ENCODE peak calls at places on chromosome 1, in nine cellular contexts. K, M, I, G, B, J, S, C and V are unnamed samples.

GRCh38 chr1:226185153-226186036 is 1.1 kb downstream of the ACBD3 start:
- DNase-seq in J (no peak), C (no peak), K (peak; percentile 61), I (no peak), B (no peak), S (no peak), M (no peak), G (peak; percentile 35), V (no peak)

GRCh38 chr1:236018885-236019453 is 45.9 kb downstream of the NID1 start:
- DNase-seq in M (peak; percentile 89), G (peak; percentile 89), C (no peak), I (no peak), J (peak; percentile 93), B (no peak), K (peak; percentile 40), S (peak; percentile 86), V (peak; percentile 68)

GRCh38 chr1:186498695-186499389 is 37.9 kb upstream of the PDC start:
- DNase-seq in G (peak; percentile 37), I (no peak), S (no peak), J (no peak), K (peak; percentile 84), M (no peak), B (no peak), C (no peak), V (no peak)

GRCh38 chr1:119285482-119285881 is 83.1 kb upstream of the HAO2 start:
- DNase-seq in M (no peak), B (no peak), G (peak; percentile 82), C (no peak), I (no peak), J (no peak), S (no peak), K (peak; percentile 65), V (no peak)

GRCh38 chr1:163195728-163196448 is 6.8 kb downstream of the RGS5 start:
- DNase-seq in C (no peak), J (no peak), I (no peak), B (no peak), M (no peak), S (no peak), K (no peak), G (peak; percentile 80), V (no peak)

GRCh38 chr1:172417552-172417951 is 2.9 kb upstream of the C1orf105 start:
- DNase-seq in K (no peak), C (no peak), I (no peak), B (no peak), G (no peak), J (no peak), M (no peak), S (no peak), V (no peak)

GRCh38 chr1:233951804-233952203 is 47.3 kb downstream of the SLC35F3 start:
- DNase-seq in S (no peak), B (no peak), K (no peak), J (no peak), M (no peak), I (no peak), G (no peak), C (no peak), V (no peak)

GRCh38 chr1:68919070-68919469 is 422.2 kb upstream of the DEPDC1 start:
- DNase-seq in G (peak; percentile 4), C (no peak), K (no peak), S (no peak), I (no peak), M (no peak), J (no peak), B (no peak), V (no peak)

GRCh38 chr1:165397945-165398344 is 41.4 kb upstream of the LMX1A start:
- DNase-seq in C (no peak), J (no peak), M (peak; percentile 55), S (peak; percentile 70), G (peak; percentile 74), B (no peak), I (no peak), K (peak; percentile 70), V (no peak)

GRCh38 chr1:12339410-12339809 is 109.6 kb downstream of the VPS13D start:
- DNase-seq in K (no peak), G (no peak), B (no peak), C (no peak), M (no peak), J (no peak), I (no peak), S (no peak), V (no peak)

GRCh38 chr1:112762541-112763141 is 47.5 kb upstream of the PPM1J start:
- DNase-seq in G (peak; percentile 39), B (peak; percentile 71), S (no peak), K (peak; percentile 30), I (no peak), J (no peak), C (no peak), M (no peak), V (no peak)

GRCh38 chr1:218312509-218312908 is 27.4 kb downstream of the RRP15 start:
- DNase-seq in M (no peak), I (no peak), K (peak; percentile 66), C (no peak), B (no peak), J (no peak), S (no peak), G (peak; percentile 36), V (no peak)

GRCh38 chr1:58870298-58870676 is 86.4 kb upstream of the JUN start:
- DNase-seq in K (no peak), S (no peak), I (no peak), J (no peak), B (no peak), C (no peak), M (no peak), G (no peak), V (no peak)